ENCODE peak calls at places on chromosome 16, in five cellular contexts. V is mammary epithelial cell, G is IMR-90, F is kidney, P is H9. T is an unnamed sample.

GRCh38 chr16:76182092-76182635 is 95.0 kb upstream of the CNTNAP4 start:
- DNase-seq in V (no peak), G (no peak), F (no peak), P (no peak), T (no peak)

GRCh38 chr16:79001156-79001997 is 599.2 kb downstream of the MAF start:
- DNase-seq in V (no peak), G (no peak), F (no peak), P (no peak), T (no peak)

GRCh38 chr16:59192551-59193199 is 458.6 kb upstream of the GOT2 start:
- DNase-seq in V (no peak), G (peak), F (no peak), P (peak), T (peak)

GRCh38 chr16:66900721-66901441 is 17.8 kb downstream of the CDH16 start:
- DNase-seq in V (no peak), G (no peak), F (peak), P (no peak), T (no peak)

GRCh38 chr16:28292731-28293588 is 635 bp downstream of the SBK1 start:
- DNase-seq in V (no peak), G (no peak), F (peak), P (peak), T (no peak)

GRCh38 chr16:86300746-86301480 is 209.4 kb upstream of the FOXF1 start:
- DNase-seq in V (no peak), G (peak), F (no peak), P (no peak), T (peak)

GRCh38 chr16:83826146-83826913 is 18.6 kb downstream of the HSBP1 start:
- DNase-seq in V (peak), G (peak), F (peak), P (peak), T (peak)

GRCh38 chr16:81716478-81717210 is 62.4 kb upstream of the PLCG2 start:
- DNase-seq in V (no peak), G (no peak), F (no peak), P (no peak), T (no peak)

GRCh38 chr16:49055824-49056545 is 225.7 kb downstream of the CBLN1 start:
- DNase-seq in V (no peak), G (no peak), F (no peak), P (no peak), T (no peak)

GRCh38 chr16:89579351-89579750 is 3.8 kb downstream of the CPNE7 start:
- DNase-seq in V (no peak), G (no peak), F (no peak), P (no peak), T (no peak)

GRCh38 chr16:23182675-23183485 is at the start of gene SCNN1G:
- DNase-seq in V (peak), G (no peak), F (peak), P (peak), T (no peak)
- TF ChIP-seq CTCF in V (no peak), G (no peak), F (no peak), P (peak), T (no peak)

GRCh38 chr16:87919681-87919994 is 16.7 kb downstream of the CA5A start:
- DNase-seq in V (no peak), G (no peak), F (no peak), P (peak), T (no peak)
- H3K9ac ChIP-seq in V (no peak), G (no peak), F (no peak), P (no peak), T (no peak)

DNA sequence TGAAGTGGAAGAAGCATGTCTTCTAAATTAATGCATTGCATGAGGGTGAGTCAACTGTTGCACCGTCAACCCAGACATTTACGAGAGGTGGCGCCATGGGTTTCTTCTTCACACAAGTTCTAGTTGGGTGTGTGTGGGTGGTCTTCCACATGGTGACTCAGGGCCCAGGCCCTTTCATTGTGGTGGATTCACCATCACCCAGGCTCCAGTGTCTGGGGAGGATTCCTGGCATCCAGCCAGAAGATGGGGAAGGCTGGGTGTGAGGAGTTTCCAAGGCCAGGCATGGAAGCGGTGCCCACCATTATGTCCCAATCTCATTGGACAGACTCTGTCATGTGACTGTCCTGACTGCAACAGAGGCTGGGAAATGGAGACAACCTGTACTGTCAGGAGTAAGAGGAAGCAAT is 21.4 kb upstream of the JPH3 start:
- DNase-seq in V (peak), G (peak), F (no peak), P (no peak), T (peak)
- TF ChIP-seq CTCF in V (no peak), G (no peak), F (no peak), P (peak), T (peak)

DNA sequence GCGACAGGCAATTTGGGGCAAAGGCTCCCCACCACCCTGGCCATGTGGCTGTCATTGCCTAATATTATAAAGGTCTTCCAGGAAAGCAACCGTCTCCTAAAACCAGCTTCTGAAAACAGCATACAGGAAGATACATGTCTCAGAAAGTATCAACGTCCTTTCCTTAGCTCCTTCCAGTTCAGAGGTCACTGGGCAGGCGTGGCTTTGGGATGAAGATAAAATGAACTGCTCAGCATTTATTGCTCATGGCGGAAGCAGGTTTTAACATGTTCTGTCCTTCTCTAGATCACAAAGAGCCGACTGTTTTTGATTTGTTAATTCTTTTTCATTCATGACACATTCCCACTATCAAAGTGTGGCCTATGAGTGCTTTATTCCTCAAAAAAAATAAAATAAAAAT is 8.0 kb downstream of the CFAP20 start:
- DNase-seq in V (peak), G (no peak), F (no peak), P (no peak), T (no peak)
- H3K9ac ChIP-seq in V (no peak), G (peak), F (no peak), P (no peak), T (peak)

DNA sequence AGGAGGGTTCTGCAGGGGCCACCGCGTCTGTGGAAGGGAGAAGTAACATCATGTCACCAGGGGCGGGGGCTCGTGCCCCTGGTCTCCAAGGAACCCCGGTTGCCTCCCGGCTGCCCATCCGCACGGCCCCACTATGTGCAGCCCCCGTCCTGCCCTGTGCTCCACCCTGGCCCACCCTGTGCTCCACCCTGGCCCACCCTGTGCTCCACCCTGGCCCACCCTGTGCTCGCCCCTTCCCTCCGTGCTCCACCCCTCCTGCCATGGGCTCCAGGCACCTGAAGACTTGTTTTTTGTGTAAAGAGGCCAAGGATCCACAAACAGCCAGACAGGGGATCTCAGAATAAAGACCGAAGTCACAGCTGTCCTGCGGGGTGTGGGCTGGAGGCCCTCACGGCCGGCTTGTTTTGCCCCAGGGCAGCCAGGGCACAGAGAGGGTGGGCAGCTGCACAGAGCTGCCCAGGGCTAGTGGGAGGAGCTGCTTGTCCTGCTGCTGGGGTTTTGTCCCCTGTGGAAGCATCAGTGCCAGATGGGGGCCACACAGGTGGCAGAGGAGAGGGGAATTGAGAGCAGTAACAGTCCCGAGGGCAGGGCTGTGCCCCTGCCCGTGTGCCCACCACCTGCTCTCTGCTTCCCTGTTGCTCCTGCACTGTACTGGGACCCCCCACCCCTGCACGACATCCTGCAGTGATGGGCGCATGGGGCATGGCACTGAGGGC is 147.0 kb upstream of the CIBAR2 start:
- DNase-seq in V (no peak), G (no peak), F (no peak), P (no peak), T (no peak)
- TF ChIP-seq CTCF in V (no peak), G (no peak), F (no peak), P (no peak), T (no peak)

DNA sequence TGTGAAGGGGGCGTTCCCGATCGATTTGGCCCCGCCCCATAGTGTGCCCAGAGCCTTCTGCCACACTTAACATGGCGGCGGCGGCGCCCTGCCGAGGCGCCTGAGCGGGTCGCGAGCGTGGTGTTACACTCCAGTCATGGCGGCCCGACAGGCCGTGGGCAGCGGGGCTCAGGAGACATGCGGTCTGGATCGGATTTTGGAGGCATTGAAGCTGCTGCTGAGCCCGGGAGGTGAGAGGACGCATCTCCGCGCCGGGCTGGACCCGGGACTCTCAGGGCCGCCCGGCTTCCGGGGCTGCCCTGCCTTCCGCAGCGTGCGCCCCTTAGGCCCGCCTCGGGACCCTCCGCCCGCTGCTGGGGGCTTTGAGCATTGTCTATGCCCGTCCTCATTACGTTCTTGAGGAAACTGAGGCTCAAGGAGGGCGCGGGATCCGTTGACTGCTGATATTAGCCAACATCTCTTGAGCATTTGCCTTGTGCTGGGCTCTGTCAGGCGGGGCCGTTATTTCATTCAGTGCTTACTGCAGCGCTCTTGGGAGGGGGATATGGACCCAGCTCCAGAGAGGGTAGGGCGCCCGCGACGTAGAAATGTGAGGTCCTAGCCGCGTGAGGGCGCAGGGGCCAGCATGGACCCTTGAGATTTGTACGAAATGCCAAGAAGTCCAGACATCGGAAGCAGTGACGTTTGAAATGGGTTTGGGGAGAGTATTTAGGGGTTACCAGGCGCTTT is at the start of gene TANGO6:
- DNase-seq in V (peak), G (peak), F (peak), P (peak), T (peak)
- H3K9ac ChIP-seq in V (peak), G (peak), F (peak), P (peak), T (peak)

T was measured in astrocyte.